ENCODE peak calls at places on chromosomes 16 and 17, in nine cellular contexts. One of them, this sample, is unnamed.

GRCh38 chr17:15213381-15214087 is 51.6 kb downstream of the PMP22 start:
- DNase-seq in heart right ventricle: no peak
- DNase-seq in small intestine: no peak
- DNase-seq in substantia nigra: no peak
- DNase-seq in uterus: no peak
- DNase-seq in epithelial cell of prostate: no peak
- DNase-seq in right lobe of liver: no peak
- DNase-seq in left ventricle myocardium inferior: no peak
- DNase-seq in body of pancreas: no peak
- DNase-seq in this sample: no peak

GRCh38 chr16:21962475-21962874 is 9.3 kb downstream of the UQCRC2 start:
- DNase-seq in heart right ventricle: no peak
- DNase-seq in small intestine: no peak
- DNase-seq in substantia nigra: no peak
- DNase-seq in uterus: no peak
- DNase-seq in epithelial cell of prostate: no peak
- DNase-seq in right lobe of liver: no peak
- DNase-seq in left ventricle myocardium inferior: no peak
- DNase-seq in body of pancreas: no peak
- DNase-seq in this sample: no peak

GRCh38 chr17:80539022-80539421 is 5.6 kb upstream of the RPTOR start:
- DNase-seq in heart right ventricle: no peak
- DNase-seq in small intestine: no peak
- DNase-seq in substantia nigra: no peak
- DNase-seq in uterus: no peak
- DNase-seq in epithelial cell of prostate: no peak
- DNase-seq in right lobe of liver: no peak
- DNase-seq in left ventricle myocardium inferior: no peak
- DNase-seq in body of pancreas: no peak
- DNase-seq in this sample: no peak

GRCh38 chr16:56462064-56462796 is 10.9 kb downstream of the OGFOD1 start:
- DNase-seq in heart right ventricle: no peak
- DNase-seq in small intestine: no peak
- DNase-seq in substantia nigra: no peak
- DNase-seq in uterus: no peak
- DNase-seq in epithelial cell of prostate: no peak
- DNase-seq in right lobe of liver: no peak
- DNase-seq in left ventricle myocardium inferior: no peak
- DNase-seq in body of pancreas: no peak
- DNase-seq in this sample: no peak

GRCh38 chr17:58136669-58137279 is 11.4 kb upstream of the OR4D1 start:
- DNase-seq in heart right ventricle: no peak
- DNase-seq in small intestine: peak; percentile 26
- DNase-seq in substantia nigra: no peak
- DNase-seq in uterus: no peak
- DNase-seq in epithelial cell of prostate: no peak
- DNase-seq in right lobe of liver: no peak
- DNase-seq in left ventricle myocardium inferior: no peak
- DNase-seq in body of pancreas: no peak
- DNase-seq in this sample: no peak

GRCh38 chr17:32529604-32530003 is 42.8 kb downstream of the CDK5R1 start:
- DNase-seq in heart right ventricle: no peak
- DNase-seq in small intestine: no peak
- DNase-seq in substantia nigra: no peak
- DNase-seq in uterus: no peak
- DNase-seq in epithelial cell of prostate: no peak
- DNase-seq in right lobe of liver: no peak
- DNase-seq in left ventricle myocardium inferior: no peak
- DNase-seq in body of pancreas: peak; percentile 16
- DNase-seq in this sample: no peak

GRCh38 chr16:46974352-46974751 is 878 bp upstream of the DNAJA2 start:
- DNase-seq in heart right ventricle: no peak
- DNase-seq in small intestine: peak; percentile 51
- DNase-seq in substantia nigra: no peak
- DNase-seq in uterus: no peak
- DNase-seq in epithelial cell of prostate: no peak
- DNase-seq in right lobe of liver: no peak
- DNase-seq in left ventricle myocardium inferior: no peak
- DNase-seq in body of pancreas: no peak
- DNase-seq in this sample: no peak

GRCh38 chr17:11144358-11145233 is 96.4 kb upstream of the SHISA6 start:
- DNase-seq in heart right ventricle: peak; percentile 27
- DNase-seq in small intestine: peak; percentile 61
- DNase-seq in substantia nigra: no peak
- DNase-seq in uterus: no peak
- DNase-seq in epithelial cell of prostate: peak; percentile 31
- DNase-seq in right lobe of liver: no peak
- DNase-seq in left ventricle myocardium inferior: no peak
- DNase-seq in body of pancreas: peak; percentile 42
- DNase-seq in this sample: no peak

DNA sequence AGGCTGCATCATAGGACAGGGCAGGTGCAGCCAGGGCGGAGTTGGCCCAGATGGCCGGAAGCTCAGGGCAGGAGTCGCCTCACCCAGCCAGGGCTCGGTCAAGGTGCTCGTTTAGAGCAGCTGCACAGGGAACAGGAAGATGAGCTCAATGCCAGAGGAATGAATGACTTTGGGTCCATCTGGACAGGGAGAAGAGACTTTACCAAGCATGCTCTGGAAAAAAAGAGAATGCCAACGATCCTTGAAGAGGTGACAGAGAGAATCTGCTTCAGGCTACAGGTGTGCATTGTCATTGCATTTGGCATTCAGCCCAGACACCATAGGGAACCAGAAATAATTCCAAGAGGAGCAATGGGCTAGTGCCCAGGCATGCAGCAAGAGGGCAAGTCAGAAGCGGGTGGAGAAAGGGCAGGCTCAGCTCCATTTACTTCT is 6.7 kb upstream of the MPP3 start:
- DNase-seq in heart right ventricle: no peak
- DNase-seq in small intestine: peak; percentile 90
- DNase-seq in substantia nigra: no peak
- DNase-seq in uterus: no peak
- DNase-seq in epithelial cell of prostate: no peak
- DNase-seq in right lobe of liver: peak; percentile 86
- DNase-seq in left ventricle myocardium inferior: no peak
- DNase-seq in body of pancreas: peak; percentile 71
- DNase-seq in this sample: no peak
- H3K27ac ChIP-seq in heart right ventricle: no peak overlapping the region
- H3K27ac ChIP-seq in small intestine: no peak overlapping the region
- H3K27ac ChIP-seq in substantia nigra: no peak overlapping the region
- H3K27ac ChIP-seq in uterus: no peak overlapping the region
- H3K27ac ChIP-seq in epithelial cell of prostate: peak overlapping the region; percentile 45
- H3K27ac ChIP-seq in right lobe of liver: no peak overlapping the region
- H3K27ac ChIP-seq in left ventricle myocardium inferior: no peak overlapping the region
- H3K27ac ChIP-seq in body of pancreas: peak overlapping the region; percentile 1
- H3K27ac ChIP-seq in this sample: no peak overlapping the region

DNA sequence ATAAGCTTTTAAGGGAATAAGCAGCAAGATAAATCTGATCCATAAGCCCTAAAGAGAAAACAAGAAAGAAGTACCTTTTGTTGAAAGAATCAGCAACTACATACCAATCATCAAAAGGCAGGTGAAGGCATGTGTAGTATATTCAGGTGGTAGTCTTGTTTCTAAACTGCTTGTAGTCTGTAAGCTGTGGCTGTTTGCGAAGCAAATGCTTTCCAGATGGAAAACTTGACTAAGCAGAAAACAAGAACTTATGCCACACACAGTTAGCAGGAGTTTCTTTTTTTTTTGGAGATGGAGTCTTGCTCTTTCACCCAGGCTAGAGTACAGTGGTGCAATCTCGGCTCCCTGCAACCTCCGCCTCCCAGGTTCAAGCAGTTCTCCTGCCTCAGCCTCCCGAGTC is 5.7 kb downstream of the CBX1 start:
- DNase-seq in heart right ventricle: no peak
- DNase-seq in small intestine: no peak
- DNase-seq in substantia nigra: no peak
- DNase-seq in uterus: no peak
- DNase-seq in epithelial cell of prostate: no peak
- DNase-seq in right lobe of liver: no peak
- DNase-seq in left ventricle myocardium inferior: no peak
- DNase-seq in body of pancreas: no peak
- DNase-seq in this sample: no peak
- H3K27ac ChIP-seq in heart right ventricle: no peak overlapping the region
- H3K27ac ChIP-seq in small intestine: no peak overlapping the region
- H3K27ac ChIP-seq in substantia nigra: no peak overlapping the region
- H3K27ac ChIP-seq in uterus: no peak overlapping the region
- H3K27ac ChIP-seq in epithelial cell of prostate: peak overlapping the region; percentile 33
- H3K27ac ChIP-seq in right lobe of liver: no peak overlapping the region
- H3K27ac ChIP-seq in left ventricle myocardium inferior: no peak overlapping the region
- H3K27ac ChIP-seq in body of pancreas: no peak overlapping the region
- H3K27ac ChIP-seq in this sample: no peak overlapping the region

DNA sequence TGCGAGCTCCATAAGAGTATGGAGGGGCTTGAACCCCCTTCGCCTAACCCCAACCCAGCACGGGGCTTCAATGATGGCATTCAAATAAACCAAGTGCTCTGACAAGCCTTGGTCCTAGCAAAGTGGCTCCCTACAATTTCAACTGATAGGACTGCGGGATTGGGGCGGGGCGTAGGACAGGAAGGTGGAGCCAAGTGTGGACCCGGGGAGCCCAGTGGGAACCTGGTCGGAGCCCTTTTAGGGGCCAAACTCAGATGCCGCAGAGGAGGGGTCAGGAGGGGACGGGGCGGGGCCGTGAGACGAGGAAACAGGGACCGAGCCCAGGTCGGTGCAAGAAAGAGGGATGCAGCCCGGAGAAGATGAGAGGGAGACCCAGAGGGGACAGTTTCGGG is 13.2 kb upstream of the CDIPT start:
- DNase-seq in heart right ventricle: no peak
- DNase-seq in small intestine: no peak
- DNase-seq in substantia nigra: no peak
- DNase-seq in uterus: no peak
- DNase-seq in epithelial cell of prostate: no peak
- DNase-seq in right lobe of liver: no peak
- DNase-seq in left ventricle myocardium inferior: no peak
- DNase-seq in body of pancreas: no peak
- DNase-seq in this sample: no peak
- H3K27ac ChIP-seq in heart right ventricle: no peak overlapping the region
- H3K27ac ChIP-seq in small intestine: no peak overlapping the region
- H3K27ac ChIP-seq in substantia nigra: no peak overlapping the region
- H3K27ac ChIP-seq in uterus: no peak overlapping the region
- H3K27ac ChIP-seq in epithelial cell of prostate: no peak overlapping the region
- H3K27ac ChIP-seq in right lobe of liver: no peak overlapping the region
- H3K27ac ChIP-seq in left ventricle myocardium inferior: no peak overlapping the region
- H3K27ac ChIP-seq in body of pancreas: no peak overlapping the region
- H3K27ac ChIP-seq in this sample: no peak overlapping the region

GRCh38 chr17:1958134-1958881 is 66.8 kb downstream of the RTN4RL1 start:
- DNase-seq in heart right ventricle: no peak
- DNase-seq in small intestine: peak; percentile 40
- DNase-seq in substantia nigra: no peak
- DNase-seq in uterus: no peak
- DNase-seq in epithelial cell of prostate: no peak
- DNase-seq in right lobe of liver: no peak
- DNase-seq in left ventricle myocardium inferior: no peak
- DNase-seq in body of pancreas: no peak
- DNase-seq in this sample: no peak

GRCh38 chr17:1959871-1960569 is 65.1 kb downstream of the RTN4RL1 start:
- DNase-seq in heart right ventricle: no peak
- DNase-seq in small intestine: no peak
- DNase-seq in substantia nigra: no peak
- DNase-seq in uterus: peak; percentile 27
- DNase-seq in epithelial cell of prostate: no peak
- DNase-seq in right lobe of liver: no peak
- DNase-seq in left ventricle myocardium inferior: no peak
- DNase-seq in body of pancreas: no peak
- DNase-seq in this sample: no peak

GRCh38 chr17:1956134-1956533 is 69.0 kb downstream of the RTN4RL1 start:
- DNase-seq in heart right ventricle: no peak
- DNase-seq in small intestine: no peak
- DNase-seq in substantia nigra: no peak
- DNase-seq in uterus: no peak
- DNase-seq in epithelial cell of prostate: no peak
- DNase-seq in right lobe of liver: no peak
- DNase-seq in left ventricle myocardium inferior: no peak
- DNase-seq in body of pancreas: no peak
- DNase-seq in this sample: no peak

GRCh38 chr17:1953866-1954265 is 71.3 kb downstream of the RTN4RL1 start:
- DNase-seq in heart right ventricle: no peak
- DNase-seq in small intestine: no peak
- DNase-seq in substantia nigra: no peak
- DNase-seq in uterus: no peak
- DNase-seq in epithelial cell of prostate: no peak
- DNase-seq in right lobe of liver: no peak
- DNase-seq in left ventricle myocardium inferior: no peak
- DNase-seq in body of pancreas: no peak
- DNase-seq in this sample: no peak

DNA sequence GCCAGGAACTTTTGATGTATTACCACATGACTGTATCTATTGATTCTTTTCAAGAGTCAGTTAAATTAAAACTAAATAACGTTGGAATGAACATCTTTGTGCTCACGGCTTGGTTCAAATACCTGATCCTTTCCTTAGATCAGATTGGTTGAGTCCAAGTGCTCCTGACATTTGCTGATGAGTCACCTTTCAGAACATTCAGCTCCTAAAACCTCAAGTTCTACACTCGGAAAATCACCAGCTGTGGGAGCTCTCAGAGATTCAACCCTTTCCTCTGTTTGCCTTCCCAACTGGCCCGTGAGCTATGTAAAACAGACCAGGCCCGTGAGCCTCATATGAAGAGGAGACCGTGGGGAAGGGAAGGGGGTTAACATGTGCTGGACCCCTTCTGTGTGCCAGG is 68.1 kb downstream of the RTN4RL1 start:
- DNase-seq in heart right ventricle: no peak
- DNase-seq in small intestine: no peak
- DNase-seq in substantia nigra: no peak
- DNase-seq in uterus: no peak
- DNase-seq in epithelial cell of prostate: no peak
- DNase-seq in right lobe of liver: no peak
- DNase-seq in left ventricle myocardium inferior: no peak
- DNase-seq in body of pancreas: peak; percentile 11
- DNase-seq in this sample: no peak
- H3K27ac ChIP-seq in heart right ventricle: no peak overlapping the region
- H3K27ac ChIP-seq in small intestine: no peak overlapping the region
- H3K27ac ChIP-seq in substantia nigra: no peak overlapping the region
- H3K27ac ChIP-seq in uterus: no peak overlapping the region
- H3K27ac ChIP-seq in epithelial cell of prostate: no peak overlapping the region
- H3K27ac ChIP-seq in right lobe of liver: no peak overlapping the region
- H3K27ac ChIP-seq in left ventricle myocardium inferior: no peak overlapping the region
- H3K27ac ChIP-seq in body of pancreas: peak overlapping the region; percentile 52
- H3K27ac ChIP-seq in this sample: no peak overlapping the region

GRCh38 chr16:49698416-49698815 is 157.5 kb downstream of the ZNF423 start:
- DNase-seq in heart right ventricle: peak; percentile 21
- DNase-seq in small intestine: no peak
- DNase-seq in substantia nigra: no peak
- DNase-seq in uterus: peak; percentile 33
- DNase-seq in epithelial cell of prostate: no peak
- DNase-seq in right lobe of liver: no peak
- DNase-seq in left ventricle myocardium inferior: peak; percentile 46
- DNase-seq in body of pancreas: no peak
- DNase-seq in this sample: no peak
- H3K27ac ChIP-seq in heart right ventricle: peak overlapping the region; percentile 85
- H3K27ac ChIP-seq in small intestine: no peak overlapping the region
- H3K27ac ChIP-seq in substantia nigra: no peak overlapping the region
- H3K27ac ChIP-seq in uterus: peak overlapping the region; percentile 81
- H3K27ac ChIP-seq in epithelial cell of prostate: no peak overlapping the region
- H3K27ac ChIP-seq in right lobe of liver: no peak overlapping the region
- H3K27ac ChIP-seq in left ventricle myocardium inferior: peak overlapping the region; percentile 84
- H3K27ac ChIP-seq in body of pancreas: no peak overlapping the region
- H3K27ac ChIP-seq in this sample: no peak overlapping the region

GRCh38 chr17:37476431-37477130 is 13.1 kb upstream of the DUSP14 start:
- DNase-seq in heart right ventricle: peak; percentile 30
- DNase-seq in small intestine: no peak
- DNase-seq in substantia nigra: no peak
- DNase-seq in uterus: no peak
- DNase-seq in epithelial cell of prostate: no peak
- DNase-seq in right lobe of liver: no peak
- DNase-seq in left ventricle myocardium inferior: peak; percentile 22
- DNase-seq in body of pancreas: no peak
- DNase-seq in this sample: no peak
- H3K27ac ChIP-seq in heart right ventricle: peak overlapping the region; percentile 51
- H3K27ac ChIP-seq in small intestine: no peak overlapping the region
- H3K27ac ChIP-seq in substantia nigra: no peak overlapping the region
- H3K27ac ChIP-seq in uterus: no peak overlapping the region
- H3K27ac ChIP-seq in epithelial cell of prostate: peak overlapping the region; percentile 97
- H3K27ac ChIP-seq in right lobe of liver: no peak overlapping the region
- H3K27ac ChIP-seq in left ventricle myocardium inferior: peak overlapping the region; percentile 56
- H3K27ac ChIP-seq in body of pancreas: no peak overlapping the region
- H3K27ac ChIP-seq in this sample: no peak overlapping the region

This sample was measured in CD4-positive, alpha-beta T cell.